ENCODE peak calls at places on chromosomes 11 and 22, in five cellular contexts. One of them, this sample, is unnamed.

GRCh38 chr11:46290598-46291309 is 13.3 kb downstream of the CREB3L1 start:
- DNase-seq in K562: peak; percentile 91
- DNase-seq in HepG2: no peak
- DNase-seq in HCT116: no peak
- DNase-seq in GM12878: no peak
- DNase-seq in this sample: peak; percentile 57

GRCh38 chr11:48129697-48130395 is 86.8 kb upstream of the OR4B1 start:
- DNase-seq in HepG2: no peak
- DNase-seq in K562: no peak
- DNase-seq in GM12878: no peak
- DNase-seq in HCT116: no peak
- DNase-seq in this sample: no peak

GRCh38 chr11:71364176-71364671 is 84.0 kb downstream of the DHCR7 start:
- DNase-seq in GM12878: no peak
- DNase-seq in HCT116: no peak
- DNase-seq in K562: no peak
- DNase-seq in HepG2: no peak
- DNase-seq in this sample: no peak

GRCh38 chr22:23908561-23909205 is 14.5 kb downstream of the MIF start:
- DNase-seq in K562: no peak
- DNase-seq in HepG2: no peak
- DNase-seq in GM12878: no peak
- DNase-seq in HCT116: no peak
- DNase-seq in this sample: no peak

GRCh38 chr22:36454916-36455570 is 26.4 kb downstream of the TXN2 start:
- DNase-seq in HCT116: peak; percentile 80
- DNase-seq in K562: peak; percentile 93
- DNase-seq in GM12878: peak; percentile 50
- DNase-seq in HepG2: no peak
- DNase-seq in this sample: peak; percentile 96

GRCh38 chr11:11415786-11416390 is 62.8 kb upstream of the CSNK2A3 start:
- DNase-seq in HCT116: no peak
- DNase-seq in GM12878: no peak
- DNase-seq in HepG2: no peak
- DNase-seq in K562: no peak
- DNase-seq in this sample: no peak

GRCh38 chr11:119863811-119864601 is 135.0 kb upstream of the NECTIN1 start:
- DNase-seq in GM12878: no peak
- DNase-seq in HepG2: no peak
- DNase-seq in HCT116: no peak
- DNase-seq in K562: no peak
- DNase-seq in this sample: peak; percentile 57

GRCh38 chr11:859394-860131 is 16.9 kb downstream of the TSPAN4 start:
- DNase-seq in GM12878: no peak
- DNase-seq in HCT116: no peak
- DNase-seq in HepG2: no peak
- DNase-seq in K562: peak; percentile 55
- DNase-seq in this sample: peak; percentile 97

GRCh38 chr11:99893803-99894202 is 793.3 kb upstream of the ARHGAP42 start:
- DNase-seq in HCT116: no peak
- DNase-seq in HepG2: no peak
- DNase-seq in K562: no peak
- DNase-seq in GM12878: no peak
- DNase-seq in this sample: no peak

GRCh38 chr11:14554959-14555358 is 34.8 kb upstream of the PSMA1 start:
- DNase-seq in HepG2: no peak
- DNase-seq in K562: no peak
- DNase-seq in HCT116: no peak
- DNase-seq in GM12878: no peak
- DNase-seq in this sample: no peak

GRCh38 chr11:113578715-113579250 is 103.6 kb upstream of the DRD2 start:
- DNase-seq in HCT116: no peak
- DNase-seq in GM12878: no peak
- DNase-seq in HepG2: no peak
- DNase-seq in K562: no peak
- DNase-seq in this sample: no peak
- H3K4me2 ChIP-seq in HCT116: no peak overlapping the region
- H3K4me2 ChIP-seq in GM12878: no peak overlapping the region
- H3K4me2 ChIP-seq in HepG2: no peak overlapping the region
- H3K4me2 ChIP-seq in K562: no peak overlapping the region
- H3K4me2 ChIP-seq in this sample: no peak overlapping the region

GRCh38 chr11:118636569-118637290 is 29.3 kb downstream of the PHLDB1 start:
- DNase-seq in HepG2: no peak
- DNase-seq in HCT116: no peak
- DNase-seq in GM12878: no peak
- DNase-seq in K562: no peak
- DNase-seq in this sample: no peak

GRCh38 chr11:118635237-118635591 is 27.8 kb downstream of the PHLDB1 start:
- DNase-seq in GM12878: no peak
- DNase-seq in HepG2: no peak
- DNase-seq in K562: no peak
- DNase-seq in HCT116: no peak
- DNase-seq in this sample: no peak

GRCh38 chr11:118633979-118634378 is 26.6 kb downstream of the PHLDB1 start:
- DNase-seq in HCT116: no peak
- DNase-seq in K562: peak; percentile 25
- DNase-seq in GM12878: no peak
- DNase-seq in HepG2: no peak
- DNase-seq in this sample: no peak

GRCh38 chr11:118634435-118635236 is 27.2 kb downstream of the PHLDB1 start:
- DNase-seq in HCT116: no peak
- DNase-seq in K562: peak; percentile 94
- DNase-seq in HepG2: peak; percentile 41
- DNase-seq in GM12878: no peak
- DNase-seq in this sample: peak; percentile 69

GRCh38 chr11:118635642-118636041 is 28.2 kb downstream of the PHLDB1 start:
- DNase-seq in GM12878: no peak
- DNase-seq in K562: no peak
- DNase-seq in HCT116: no peak
- DNase-seq in HepG2: no peak
- DNase-seq in this sample: no peak
- TF ChIP-seq ZBTB33 in GM12878: no peak
- TF ChIP-seq ZBTB33 in K562: no peak
- TF ChIP-seq ZBTB33 in HCT116: no peak
- TF ChIP-seq ZBTB33 in HepG2: no peak
- TF ChIP-seq ZBTB33 in this sample: no peak

GRCh38 chr22:39965749-39966148 is 5.6 kb downstream of the TMA7B start:
- DNase-seq in GM12878: no peak
- DNase-seq in HCT116: no peak
- DNase-seq in K562: peak; percentile 72
- DNase-seq in HepG2: no peak
- DNase-seq in this sample: no peak

GRCh38 chr22:39967103-39967829 is 7.1 kb downstream of the TMA7B start:
- DNase-seq in GM12878: no peak
- DNase-seq in HCT116: no peak
- DNase-seq in K562: no peak
- DNase-seq in HepG2: no peak
- DNase-seq in this sample: peak; percentile 22

GRCh38 chr22:39966522-39966921 is 6.3 kb downstream of the TMA7B start:
- DNase-seq in HCT116: no peak
- DNase-seq in K562: no peak
- DNase-seq in GM12878: no peak
- DNase-seq in HepG2: no peak
- DNase-seq in this sample: no peak

GRCh38 chr22:39970742-39971141 is 10.5 kb downstream of the TMA7B start:
- DNase-seq in GM12878: no peak
- DNase-seq in HepG2: no peak
- DNase-seq in HCT116: no peak
- DNase-seq in K562: no peak
- DNase-seq in this sample: no peak

GRCh38 chr22:39967996-39968968 is 8.1 kb downstream of the TMA7B start:
- DNase-seq in HCT116: no peak
- DNase-seq in GM12878: no peak
- DNase-seq in HepG2: no peak
- DNase-seq in K562: no peak
- DNase-seq in this sample: peak; percentile 17
- TF ChIP-seq REST in HCT116: no peak
- TF ChIP-seq REST in GM12878: no peak
- TF ChIP-seq REST in HepG2: no peak
- TF ChIP-seq REST in K562: no peak
- TF ChIP-seq REST in this sample: no peak

GRCh38 chr22:48346311-48346710 is 1481.4 kb downstream of the BRD1 start:
- DNase-seq in K562: no peak
- DNase-seq in HCT116: no peak
- DNase-seq in HepG2: no peak
- DNase-seq in GM12878: no peak
- DNase-seq in this sample: no peak
- H3K4me2 ChIP-seq in K562: no peak overlapping the region
- H3K4me2 ChIP-seq in HCT116: no peak overlapping the region
- H3K4me2 ChIP-seq in HepG2: no peak overlapping the region
- H3K4me2 ChIP-seq in GM12878: no peak overlapping the region
- H3K4me2 ChIP-seq in this sample: no peak overlapping the region

GRCh38 chr11:6627762-6628241 is 8.6 kb upstream of the TPP1 start:
- DNase-seq in GM12878: no peak
- DNase-seq in HCT116: no peak
- DNase-seq in HepG2: no peak
- DNase-seq in K562: no peak
- DNase-seq in this sample: no peak
- TF ChIP-seq ZBTB33 in GM12878: no peak
- TF ChIP-seq ZBTB33 in HCT116: no peak
- TF ChIP-seq ZBTB33 in HepG2: no peak
- TF ChIP-seq ZBTB33 in K562: no peak
- TF ChIP-seq ZBTB33 in this sample: no peak

GRCh38 chr22:25777870-25778269 is 35.9 kb downstream of the MYO18B start:
- DNase-seq in K562: no peak
- DNase-seq in HCT116: peak; percentile 44
- DNase-seq in GM12878: peak; percentile 11
- DNase-seq in HepG2: peak; percentile 41
- DNase-seq in this sample: peak; percentile 74
- TF ChIP-seq REST in K562: no peak
- TF ChIP-seq REST in HCT116: no peak
- TF ChIP-seq REST in GM12878: no peak
- TF ChIP-seq REST in HepG2: no peak
- TF ChIP-seq REST in this sample: no peak

GRCh38 chr11:82365351-82365750 is 368.3 kb downstream of the FAM181B start:
- DNase-seq in K562: no peak
- DNase-seq in HepG2: no peak
- DNase-seq in GM12878: no peak
- DNase-seq in HCT116: no peak
- DNase-seq in this sample: no peak
- H3K4me2 ChIP-seq in K562: no peak overlapping the region
- H3K4me2 ChIP-seq in HepG2: no peak overlapping the region
- H3K4me2 ChIP-seq in GM12878: no peak overlapping the region
- H3K4me2 ChIP-seq in HCT116: no peak overlapping the region
- H3K4me2 ChIP-seq in this sample: no peak overlapping the region

GRCh38 chr22:17672417-17672991 is 33.9 kb downstream of the BCL2L13 start:
- DNase-seq in GM12878: no peak
- DNase-seq in HepG2: no peak
- DNase-seq in K562: no peak
- DNase-seq in HCT116: no peak
- DNase-seq in this sample: peak; percentile 30
- TF ChIP-seq ZBTB33 in GM12878: no peak
- TF ChIP-seq ZBTB33 in HepG2: no peak
- TF ChIP-seq ZBTB33 in K562: no peak
- TF ChIP-seq ZBTB33 in HCT116: no peak
- TF ChIP-seq ZBTB33 in this sample: no peak

This sample was measured in SK-N-SH.